ENCODE peak calls at places on chromosome 3, in six cellular contexts. C is heart right ventricle, D is transverse colon, K is lower leg skin, B is stomach, L is Peyer's patch. E is an unnamed sample.

GRCh38 chr3:106588739-106589138 is 719.9 kb upstream of the CBLB start:
- DNase-seq in D (no peak), L (no peak), C (no peak), K (no peak), B (no peak), E (peak)

GRCh38 chr3:38116471-38117162 is 20.3 kb downstream of the ACAA1 start:
- DNase-seq in K (peak), L (peak), C (no peak), B (no peak), D (peak), E (no peak)

GRCh38 chr3:97131476-97131875 is 317.1 kb downstream of the EPHA6 start:
- DNase-seq in K (no peak), D (no peak), B (no peak), L (no peak), C (no peak), E (no peak)

GRCh38 chr3:185688808-185689207 is 102.7 kb downstream of the SENP2 start:
- DNase-seq in L (no peak), K (no peak), B (peak), D (no peak), C (no peak), E (peak)

GRCh38 chr3:160213181-160213580 is 12.0 kb upstream of the C3orf80 start:
- DNase-seq in K (no peak), C (no peak), B (no peak), L (no peak), D (no peak), E (no peak)

GRCh38 chr3:143885803-143886427 is 37.6 kb upstream of the SLC9A9 start:
- DNase-seq in C (no peak), L (no peak), D (no peak), K (no peak), B (no peak), E (peak)

GRCh38 chr3:55620361-55621025 is 133.4 kb upstream of the WNT5A start:
- DNase-seq in D (no peak), C (no peak), K (no peak), L (no peak), B (no peak), E (peak)

GRCh38 chr3:51375136-51375535 is 10.0 kb upstream of the MANF start:
- DNase-seq in D (no peak), C (no peak), B (no peak), L (no peak), K (no peak), E (no peak)

GRCh38 chr3:14921811-14922705 is 25.3 kb upstream of the NR2C2 start:
- DNase-seq in L (no peak), K (no peak), B (peak), D (no peak), C (no peak), E (peak)

GRCh38 chr3:43838877-43839276 is 148.1 kb downstream of the ABHD5 start:
- DNase-seq in C (no peak), B (no peak), L (no peak), D (no peak), K (no peak), E (peak)

GRCh38 chr3:86792316-86792715 is 198.6 kb downstream of the VGLL3 start:
- DNase-seq in B (no peak), L (no peak), D (no peak), K (no peak), C (no peak), E (no peak)

GRCh38 chr3:12405432-12406272 is 78.6 kb upstream of the TSEN2 start:
- DNase-seq in C (peak), B (peak), D (peak), L (peak), K (peak), E (peak)

GRCh38 chr3:48830660-48831190 is 16.9 kb downstream of the PRKAR2A start:
- DNase-seq in B (no peak), K (peak), C (no peak), L (no peak), D (no peak), E (no peak)

GRCh38 chr3:100796556-100796955 is 87.3 kb downstream of the TFG start:
- DNase-seq in B (no peak), L (no peak), D (no peak), C (no peak), K (no peak), E (peak)

DNA sequence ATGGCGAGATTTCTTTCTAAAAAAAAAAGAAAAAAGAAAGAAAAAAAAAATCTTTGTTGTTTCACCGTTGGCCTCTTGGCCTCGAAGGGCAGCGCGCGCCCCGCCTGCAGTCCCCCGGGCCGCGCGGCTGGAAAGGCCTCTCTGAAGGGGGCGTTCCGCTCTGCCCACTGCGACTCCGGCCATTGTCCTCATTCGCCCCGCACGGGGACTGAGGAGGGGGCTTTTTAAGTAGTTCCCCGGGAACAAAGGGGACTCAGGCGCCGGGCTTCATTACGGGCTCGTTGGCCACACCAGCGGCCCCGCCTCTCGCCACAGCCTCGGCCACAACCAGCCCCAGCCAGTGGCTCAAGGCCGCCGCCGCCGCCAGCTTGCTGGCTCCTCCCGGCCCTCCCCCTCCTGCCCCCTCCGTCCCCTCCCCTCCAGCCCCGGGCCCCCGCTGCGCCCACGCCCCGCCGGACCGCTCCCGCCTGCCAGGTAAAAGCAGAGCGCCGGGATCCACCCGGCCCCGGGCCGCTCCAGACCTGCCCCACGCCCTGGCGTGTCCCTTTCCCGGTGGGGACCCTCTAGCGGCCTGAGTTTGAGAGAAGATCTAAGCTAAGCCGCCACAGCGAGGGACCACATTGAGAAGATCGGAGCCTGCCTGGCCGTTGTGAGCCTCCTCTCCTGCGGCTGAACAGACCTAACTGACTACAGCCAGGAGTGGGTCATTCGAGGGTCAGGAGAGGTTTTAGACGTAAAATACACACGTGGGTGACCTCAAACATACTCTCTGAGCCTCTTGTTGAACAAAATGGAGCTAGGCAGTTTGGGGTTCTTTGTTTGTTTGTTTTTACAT is 54.1 kb downstream of the CPN2 start:
- DNase-seq in C (no peak), D (peak), L (no peak), K (peak), B (no peak), E (no peak)
- H3K4me3 ChIP-seq in C (peak), D (peak), L (no peak), K (no peak), B (peak), E (peak)

DNA sequence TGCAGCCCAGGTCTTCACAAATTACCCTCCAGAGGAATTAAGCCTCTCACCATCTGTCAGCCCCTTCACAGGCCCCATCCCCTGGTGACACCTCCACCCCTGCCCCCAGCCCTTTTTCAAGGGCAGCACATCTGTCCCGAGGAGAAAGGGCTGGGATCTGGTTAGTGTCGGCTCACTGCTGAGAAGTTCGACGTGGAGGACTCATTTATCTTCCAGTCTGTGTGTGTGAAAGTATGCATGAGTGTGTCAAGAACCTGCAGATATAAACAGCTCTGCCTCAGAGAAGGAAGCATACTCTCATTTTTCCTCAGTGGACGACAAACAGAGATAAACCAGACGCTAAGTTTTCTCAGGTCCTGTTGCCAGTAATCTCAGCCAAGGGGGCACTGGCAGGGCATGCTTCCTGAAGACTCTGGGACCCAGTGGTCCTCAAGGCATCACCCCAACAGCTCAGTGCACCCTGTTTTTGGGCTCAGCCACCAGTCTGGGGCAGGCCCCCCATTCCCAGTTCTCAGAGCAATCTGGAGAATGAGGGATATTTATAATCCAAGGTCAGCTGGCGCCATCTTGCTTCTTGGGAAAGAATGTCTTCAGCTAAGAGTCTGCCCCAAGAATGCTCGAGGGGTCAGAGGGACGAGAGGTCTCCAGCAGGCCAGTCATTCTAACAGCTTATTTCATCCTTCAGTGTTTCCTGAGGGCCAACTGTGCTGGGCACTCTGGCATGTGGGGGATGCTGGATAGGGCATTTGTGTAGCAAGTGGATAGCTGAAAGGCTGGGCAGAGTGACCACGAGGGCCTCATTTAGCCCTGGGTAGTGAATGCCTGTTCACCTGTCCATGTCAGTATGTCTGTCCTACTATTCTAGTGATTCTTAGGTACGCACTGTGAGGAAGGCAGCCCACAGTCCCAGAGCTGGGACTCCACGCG is 73.6 kb downstream of the ADCY5 start:
- DNase-seq in L (peak), K (no peak), C (no peak), B (no peak), D (no peak), E (no peak)
- TF ChIP-seq CTCF in L (no peak), K (no peak), C (no peak), B (no peak), D (no peak), E (no peak)

DNA sequence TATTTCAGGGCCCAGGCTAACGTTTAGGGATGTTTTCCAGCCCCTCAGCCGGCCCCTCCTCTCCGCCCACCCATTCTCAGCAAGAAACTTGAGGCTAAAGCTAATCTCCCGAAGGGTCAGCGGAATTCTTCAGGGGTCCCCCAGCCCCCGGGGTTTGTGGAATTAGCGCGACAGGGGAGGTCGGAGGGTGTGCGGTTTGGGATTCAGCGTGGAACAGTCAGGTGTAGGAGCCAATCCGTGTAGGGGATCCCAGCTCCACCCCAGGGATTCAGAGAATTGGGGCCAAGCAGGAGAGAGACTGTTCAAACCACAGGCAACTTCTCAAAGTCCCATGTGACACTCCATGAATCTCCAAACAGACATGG is 1.7 kb downstream of the PTX3 start:
- DNase-seq in C (no peak), D (no peak), B (no peak), K (no peak), L (no peak), E (no peak)
- H3K4me3 ChIP-seq in C (peak), D (peak), B (peak), K (no peak), L (no peak), E (peak)

GRCh38 chr3:19077388-19077787 is 70.9 kb upstream of the KCNH8 start:
- DNase-seq in L (no peak), C (no peak), B (no peak), D (no peak), K (no peak), E (no peak)
- TF ChIP-seq CTCF in L (no peak), C (no peak), B (no peak), D (no peak), K (no peak), E (no peak)

GRCh38 chr3:172596394-172596706 is 73.1 kb upstream of the TNFSF10 start:
- DNase-seq in L (no peak), C (no peak), D (no peak), B (no peak), K (no peak), E (no peak)
- H3K4me3 ChIP-seq in L (no peak), C (no peak), D (no peak), B (no peak), K (no peak), E (no peak)